ENCODE peak calls at places on chromosome 16, in six cellular contexts. Z, L, J, R, G and A are unnamed samples.

GRCh38 chr16:9503251-9503986 is 412.0 kb downstream of the HAPSTR1 start:
- DNase-seq in Z (no peak), L (no peak), J (no peak), R (no peak), G (no peak), A (no peak)

GRCh38 chr16:77788196-77789084 is at the start of gene VAT1L:
- DNase-seq in Z (no peak), L (peak), J (no peak), R (peak), G (peak), A (no peak)

GRCh38 chr16:9895817-9896216 is 286.4 kb downstream of the GRIN2A start:
- DNase-seq in Z (no peak), L (no peak), J (no peak), R (no peak), G (no peak), A (no peak)

GRCh38 chr16:87839542-87840461 is 29.5 kb downstream of the SLC7A5 start:
- DNase-seq in Z (no peak), L (no peak), J (no peak), R (no peak), G (no peak), A (no peak)

GRCh38 chr16:87487361-87487924 is 5.4 kb downstream of the ZCCHC14 start:
- DNase-seq in Z (peak), L (peak), J (no peak), R (peak), G (peak), A (no peak)

GRCh38 chr16:10181196-10182162 is 749 bp downstream of the GRIN2A start:
- DNase-seq in Z (no peak), L (peak), J (no peak), R (peak), G (peak), A (peak)

GRCh38 chr16:64711026-64711425 is 410.8 kb downstream of the CDH11 start:
- DNase-seq in Z (no peak), L (no peak), J (peak), R (no peak), G (no peak), A (no peak)

GRCh38 chr16:1093284-1094123 is 2.5 kb downstream of the C1QTNF8 start:
- DNase-seq in Z (no peak), L (no peak), J (no peak), R (no peak), G (no peak), A (no peak)

GRCh38 chr16:67951485-67951884 is 7.6 kb upstream of the LCAT start:
- DNase-seq in Z (no peak), L (peak), J (no peak), R (peak), G (peak), A (no peak)

GRCh38 chr16:70684146-70685060 is 1.4 kb downstream of the MTSS2 start:
- DNase-seq in Z (no peak), L (peak), J (no peak), R (no peak), G (peak), A (no peak)

GRCh38 chr16:50025544-50025931 is 513 bp downstream of the CNEP1R1 start:
- DNase-seq in Z (no peak), L (no peak), J (no peak), R (peak), G (no peak), A (no peak)

GRCh38 chr16:68754117-68754792 is 17.2 kb downstream of the CDH1 start:
- DNase-seq in Z (no peak), L (no peak), J (no peak), R (no peak), G (no peak), A (no peak)

GRCh38 chr16:81923296-81923695 is 88.0 kb downstream of the SDR42E1 start:
- DNase-seq in Z (no peak), L (no peak), J (no peak), R (no peak), G (no peak), A (no peak)

GRCh38 chr16:53506254-53506653 is 3.2 kb upstream of the AKTIP start:
- DNase-seq in Z (no peak), L (no peak), J (no peak), R (no peak), G (no peak), A (no peak)

GRCh38 chr16:68823401-68823800 is 19.9 kb upstream of the TANGO6 start:
- DNase-seq in Z (no peak), L (no peak), J (peak), R (no peak), G (no peak), A (no peak)

GRCh38 chr16:14501331-14502255 is 128.5 kb downstream of the PARN start:
- DNase-seq in Z (peak), L (peak), J (peak), R (peak), G (peak), A (peak)

GRCh38 chr16:48676836-48677235 is 66.9 kb upstream of the N4BP1 start:
- DNase-seq in Z (no peak), L (no peak), J (peak), R (no peak), G (no peak), A (no peak)

GRCh38 chr16:70635356-70636016 is 10.9 kb upstream of the IL34 start:
- DNase-seq in Z (peak), L (peak), J (peak), R (peak), G (no peak), A (no peak)

GRCh38 chr16:58661199-58661830 is 23.3 kb downstream of the SLC38A7 start:
- DNase-seq in Z (no peak), L (peak), J (peak), R (peak), G (no peak), A (peak)

GRCh38 chr16:83345846-83346245 is 461.9 kb upstream of the HSBP1 start:
- DNase-seq in Z (no peak), L (no peak), J (no peak), R (no peak), G (no peak), A (no peak)

GRCh38 chr16:66604376-66605176 is at the start of gene CMTM3:
- DNase-seq in Z (peak), L (peak), J (no peak), R (peak), G (peak), A (peak)

GRCh38 chr16:51818342-51818944 is 667.4 kb upstream of the SALL1 start:
- DNase-seq in Z (no peak), L (no peak), J (no peak), R (peak), G (peak), A (no peak)

GRCh38 chr16:9798474-9798873 is 383.8 kb downstream of the GRIN2A start:
- DNase-seq in Z (no peak), L (peak), J (no peak), R (no peak), G (no peak), A (no peak)

GRCh38 chr16:51155901-51156810 is 5.1 kb upstream of the SALL1 start:
- DNase-seq in Z (no peak), L (no peak), J (no peak), R (no peak), G (no peak), A (no peak)

GRCh38 chr16:87368029-87368765 is 15.4 kb downstream of the FBXO31 start:
- DNase-seq in Z (no peak), L (no peak), J (no peak), R (no peak), G (no peak), A (no peak)

GRCh38 chr16:67040906-67041305 is 12.0 kb downstream of the CBFB start:
- DNase-seq in Z (no peak), L (no peak), J (no peak), R (no peak), G (no peak), A (no peak)

GRCh38 chr16:71345031-71345430 is 13.5 kb upstream of the CALB2 start:
- DNase-seq in Z (no peak), L (no peak), J (no peak), R (no peak), G (no peak), A (no peak)

GRCh38 chr16:87431926-87432325 is 39.8 kb downstream of the MAP1LC3B start:
- DNase-seq in Z (no peak), L (no peak), J (peak), R (peak), G (no peak), A (no peak)

GRCh38 chr16:67967183-67967955 is 1.1 kb downstream of the SLC12A4 start:
- DNase-seq in Z (no peak), L (no peak), J (no peak), R (no peak), G (no peak), A (no peak)

GRCh38 chr16:53078247-53078646 is 23.5 kb downstream of the CHD9 start:
- DNase-seq in Z (no peak), L (no peak), J (no peak), R (no peak), G (no peak), A (no peak)

GRCh38 chr16:85194528-85195270 is 82.4 kb upstream of the CIBAR2 start:
- DNase-seq in Z (no peak), L (no peak), J (no peak), R (no peak), G (no peak), A (no peak)

GRCh38 chr16:75172578-75172977 is 24.3 kb downstream of the ZFP1 start:
- DNase-seq in Z (no peak), L (no peak), J (no peak), R (no peak), G (no peak), A (no peak)

GRCh38 chr16:69188716-69189115 is 1.8 kb downstream of the SNTB2 start:
- DNase-seq in Z (no peak), L (no peak), J (no peak), R (no peak), G (no peak), A (no peak)

GRCh38 chr16:83842755-83843507 is 35.2 kb downstream of the HSBP1 start:
- DNase-seq in Z (no peak), L (no peak), J (no peak), R (no peak), G (no peak), A (no peak)

GRCh38 chr16:17793354-17793753 is 322.6 kb upstream of the XYLT1 start:
- DNase-seq in Z (no peak), L (no peak), J (no peak), R (no peak), G (no peak), A (no peak)

GRCh38 chr16:82874672-82875071 is 247.9 kb downstream of the CDH13 start:
- DNase-seq in Z (no peak), L (no peak), J (no peak), R (no peak), G (no peak), A (no peak)

DNA sequence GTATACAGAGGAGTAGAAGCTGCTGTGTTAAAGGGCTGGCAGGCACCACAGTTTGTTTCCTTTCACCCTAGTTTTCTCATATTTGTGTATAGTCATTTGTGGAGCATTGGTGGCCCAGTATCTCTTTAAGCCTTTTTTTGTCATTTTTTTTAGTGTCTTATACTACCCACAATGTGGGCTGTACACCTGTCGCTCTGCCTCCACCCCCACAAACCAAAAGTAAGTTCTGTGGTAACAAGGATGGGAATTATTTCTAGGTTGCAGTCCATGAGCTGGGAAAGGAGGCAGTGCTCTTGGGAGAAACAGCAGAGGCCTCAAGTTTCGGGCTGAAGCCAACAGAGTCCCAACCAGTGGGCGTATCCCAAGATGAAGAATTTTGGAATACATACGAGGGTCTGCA is 6.2 kb downstream of the ZNF75A start:
- DNase-seq in Z (no peak), L (no peak), J (no peak), R (no peak), G (no peak), A (no peak)
- H3K4me3 ChIP-seq in Z (no peak), L (no peak), J (no peak), R (no peak), G (no peak), A (no peak)

DNA sequence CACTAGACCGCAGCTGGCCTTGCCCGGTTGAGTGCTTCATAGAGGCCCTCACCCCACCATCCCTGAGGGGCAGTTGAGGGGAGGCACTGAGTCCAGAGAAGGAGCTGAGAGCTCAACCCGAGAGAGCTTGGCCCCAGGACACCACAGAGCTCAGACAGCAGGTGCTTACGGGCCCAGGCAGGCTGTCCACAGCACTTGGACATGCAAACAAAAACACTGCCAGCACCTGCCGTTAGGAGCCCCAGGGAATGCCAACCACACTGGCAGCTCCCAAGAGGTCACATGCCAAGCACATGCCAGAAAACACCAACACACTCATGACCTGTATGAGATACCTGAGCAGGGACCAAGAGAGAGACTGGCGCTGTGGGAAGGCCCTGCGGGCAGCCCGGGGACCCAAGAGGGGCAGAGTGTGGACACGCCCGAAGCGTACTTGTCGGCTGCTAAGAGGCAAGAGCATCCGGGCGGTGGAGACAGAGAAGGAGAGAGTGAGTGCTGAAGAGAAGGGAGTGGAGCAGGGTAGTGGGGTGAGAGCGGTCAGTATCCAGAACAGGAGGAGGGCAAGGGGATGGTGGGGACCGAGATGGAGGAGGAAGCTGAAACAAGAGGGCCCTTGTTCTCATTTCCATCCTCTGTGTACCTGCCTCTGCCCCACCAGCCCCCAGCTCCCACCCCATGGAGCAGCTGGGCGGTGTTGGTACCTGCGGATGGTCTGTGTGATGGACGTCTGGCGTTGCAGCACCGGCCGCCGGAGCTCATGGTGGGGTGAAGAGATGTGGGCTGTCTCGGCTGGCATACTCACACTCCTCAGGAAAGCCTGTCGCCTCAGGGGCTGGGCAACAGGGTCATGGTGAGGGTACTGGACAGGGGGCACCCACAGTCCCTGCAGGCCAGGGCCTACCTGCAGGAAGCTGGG is 8.2 kb downstream of the RHBDF1 start:
- DNase-seq in Z (no peak), L (peak), J (no peak), R (no peak), G (no peak), A (no peak)
- H3K4me3 ChIP-seq in Z (no peak), L (no peak), J (no peak), R (no peak), G (no peak), A (no peak)

GRCh38 chr16:57285379-57285778 is 907 bp upstream of the PLLP start:
- DNase-seq in Z (no peak), L (no peak), J (no peak), R (no peak), G (no peak), A (no peak)
- H3K4me3 ChIP-seq in Z (no peak), L (no peak), J (no peak), R (no peak), G (no peak), A (no peak)

GRCh38 chr16:27365142-27366089 is 36.6 kb upstream of the IL21R start:
- DNase-seq in Z (no peak), L (no peak), J (no peak), R (no peak), G (no peak), A (no peak)

GRCh38 chr16:27368358-27368722 is 33.6 kb upstream of the IL21R start:
- DNase-seq in Z (no peak), L (no peak), J (no peak), R (no peak), G (no peak), A (no peak)

GRCh38 chr16:27366687-27367462 is 35.1 kb upstream of the IL21R start:
- DNase-seq in Z (no peak), L (no peak), J (no peak), R (no peak), G (peak), A (no peak)

GRCh38 chr16:27369806-27370205 is 32.2 kb upstream of the IL21R start:
- DNase-seq in Z (no peak), L (no peak), J (no peak), R (no peak), G (no peak), A (no peak)

GRCh38 chr16:27367463-27368357 is 34.3 kb upstream of the IL21R start:
- DNase-seq in Z (peak), L (peak), J (no peak), R (peak), G (peak), A (peak)
- H3K4me3 ChIP-seq in Z (peak), L (peak), J (no peak), R (peak), G (no peak), A (peak)